ENCODE peak calls at places on chromosome 3, in six cellular contexts. F is sigmoid colon, C is right lobe of liver, E is uterus, Z is ovary, M is heart left ventricle. J is an unnamed sample.

GRCh38 chr3:101722394-101723173 is 1.8 kb upstream of the CEP97 start:
- DNase-seq in F (no peak), C (no peak), E (no peak), Z (no peak), M (no peak), J (no peak)

GRCh38 chr3:192825657-192826200 is 91.9 kb downstream of the MB21D2 start:
- DNase-seq in F (no peak), C (peak; percentile 32), E (no peak), Z (no peak), M (no peak), J (no peak)

GRCh38 chr3:18071833-18072232 is 329.4 kb upstream of the TBC1D5 start:
- DNase-seq in F (no peak), C (no peak), E (no peak), Z (no peak), M (no peak), J (no peak)

GRCh38 chr3:52887166-52887565 is 10.2 kb downstream of the STIMATE start:
- DNase-seq in F (no peak), C (no peak), E (no peak), Z (no peak), M (no peak), J (no peak)

GRCh38 chr3:59425942-59426341 is 376.1 kb upstream of the CFAP20DC start:
- DNase-seq in F (no peak), C (no peak), E (no peak), Z (no peak), M (no peak), J (no peak)

GRCh38 chr3:133460809-133461208 is 61.0 kb downstream of the BFSP2 start:
- DNase-seq in F (no peak), C (no peak), E (no peak), Z (no peak), M (no peak), J (no peak)

GRCh38 chr3:177234121-177234520 is 36.8 kb upstream of the TBL1XR1 start:
- DNase-seq in F (no peak), C (no peak), E (no peak), Z (no peak), M (no peak), J (no peak)

GRCh38 chr3:45034612-45035252 is 8.6 kb downstream of the CLEC3B start:
- DNase-seq in F (peak; percentile 82), C (peak; percentile 70), E (peak; percentile 35), Z (peak; percentile 34), M (peak; percentile 73), J (no peak)

GRCh38 chr3:133942761-133943535 is 47.3 kb upstream of the RAB6B start:
- DNase-seq in F (no peak), C (no peak), E (peak; percentile 3), Z (peak; percentile 6), M (no peak), J (no peak)

GRCh38 chr3:11555823-11556222 is 87.9 kb downstream of the VGLL4 start:
- DNase-seq in F (no peak), C (no peak), E (no peak), Z (no peak), M (no peak), J (no peak)

GRCh38 chr3:136518102-136518501 is 234.1 kb downstream of the STAG1 start:
- DNase-seq in F (no peak), C (no peak), E (no peak), Z (no peak), M (no peak), J (no peak)

GRCh38 chr3:58962040-58962651 is 87.7 kb downstream of the CFAP20DC start:
- DNase-seq in F (no peak), C (no peak), E (no peak), Z (no peak), M (no peak), J (no peak)

GRCh38 chr3:164486150-164486549 is 592.1 kb downstream of the SI start:
- DNase-seq in F (no peak), C (no peak), E (no peak), Z (no peak), M (no peak), J (no peak)

GRCh38 chr3:151171145-151171544 is 31.9 kb downstream of the GPR171 start:
- DNase-seq in F (peak; percentile 64), C (no peak), E (no peak), Z (no peak), M (peak; percentile 32), J (no peak)

GRCh38 chr3:71949403-71949802 is 164.5 kb upstream of the PROK2 start:
- DNase-seq in F (no peak), C (no peak), E (no peak), Z (no peak), M (no peak), J (no peak)

GRCh38 chr3:106119691-106120090 is 250.9 kb upstream of the CBLB start:
- DNase-seq in F (no peak), C (no peak), E (no peak), Z (no peak), M (no peak), J (no peak)

GRCh38 chr3:105526349-105527111 is 159.8 kb downstream of the ALCAM start:
- DNase-seq in F (no peak), C (no peak), E (no peak), Z (no peak), M (no peak), J (no peak)

GRCh38 chr3:4765212-4765611 is 214.0 kb upstream of the BHLHE40 start:
- DNase-seq in F (no peak), C (no peak), E (no peak), Z (no peak), M (no peak), J (no peak)

GRCh38 chr3:45486926-45487325 is 98.5 kb downstream of the LARS2 start:
- DNase-seq in F (no peak), C (no peak), E (no peak), Z (no peak), M (no peak), J (no peak)

GRCh38 chr3:31981206-31982181 is at the start of the genes OSBPL10 and ZNF860:
- DNase-seq in F (peak; percentile 96), C (peak; percentile 85), E (peak; percentile 96), Z (peak; percentile 93), M (peak; percentile 93), J (peak; percentile 88)

GRCh38 chr3:129829640-129830039 is 63.9 kb downstream of the TMCC1 start:
- DNase-seq in F (no peak), C (no peak), E (peak; percentile 42), Z (peak; percentile 62), M (no peak), J (peak; percentile 49)

GRCh38 chr3:52069891-52070290 is 13.5 kb upstream of the DUSP7 start:
- DNase-seq in F (no peak), C (no peak), E (no peak), Z (no peak), M (no peak), J (no peak)

GRCh38 chr3:186935133-186935532 is 4.8 kb downstream of the ST6GAL1 start:
- DNase-seq in F (no peak), C (no peak), E (no peak), Z (no peak), M (no peak), J (no peak)
- H3K4me1 ChIP-seq in F (peaks cover 19% of the 10 kb centered on the region), C (no peaks in the 10 kb centered on the region), E (no peaks in the 10 kb centered on the region), Z (peaks cover 4% of the 10 kb centered on the region), M (peaks cover 7% of the 10 kb centered on the region), J (peaks cover 8% of the 10 kb centered on the region)

DNA sequence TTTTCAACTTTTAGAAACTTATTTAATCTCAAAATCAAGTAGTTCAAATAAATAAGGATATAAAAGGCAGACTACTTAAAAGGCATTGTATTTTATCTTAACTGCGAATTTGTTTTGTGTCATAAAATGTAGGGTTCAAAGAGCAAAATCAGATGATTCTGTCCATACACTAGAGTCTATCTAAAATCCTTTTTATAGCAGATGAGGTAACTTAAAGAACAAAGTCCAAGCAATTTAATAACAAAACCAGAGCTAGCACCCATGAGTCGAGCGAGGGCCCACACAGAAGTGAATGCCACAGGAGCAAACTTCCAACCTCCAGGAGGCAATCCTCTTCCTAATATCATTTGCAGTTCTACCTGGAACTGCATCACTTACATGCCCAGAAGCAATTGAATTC is 35.5 kb upstream of the KBTBD8 start:
- DNase-seq in F (no peak), C (no peak), E (no peak), Z (no peak), M (no peak), J (no peak)
- H3K9me3 ChIP-seq in F (no peaks in the 10 kb centered on the region), C (no peaks in the 10 kb centered on the region), E (no peaks in the 10 kb centered on the region), Z (no peaks in the 10 kb centered on the region), M (no peaks in the 10 kb centered on the region), J (no peaks in the 10 kb centered on the region)

GRCh38 chr3:49132073-49132436 is 795 bp downstream of the LAMB2 start:
- DNase-seq in F (no peak), C (no peak), E (no peak), Z (no peak), M (no peak), J (no peak)

GRCh38 chr3:49133226-49133951 is 539 bp upstream of the LAMB2 start:
- DNase-seq in F (peak; percentile 95), C (peak; percentile 82), E (peak; percentile 88), Z (peak; percentile 88), M (peak; percentile 87), J (peak; percentile 83)

GRCh38 chr3:49131040-49131439 is 1.8 kb downstream of the LAMB2 start:
- DNase-seq in F (no peak), C (no peak), E (no peak), Z (no peak), M (no peak), J (no peak)

GRCh38 chr3:49131576-49131975 is 1.3 kb downstream of the LAMB2 start:
- DNase-seq in F (no peak), C (no peak), E (no peak), Z (no peak), M (no peak), J (no peak)

DNA sequence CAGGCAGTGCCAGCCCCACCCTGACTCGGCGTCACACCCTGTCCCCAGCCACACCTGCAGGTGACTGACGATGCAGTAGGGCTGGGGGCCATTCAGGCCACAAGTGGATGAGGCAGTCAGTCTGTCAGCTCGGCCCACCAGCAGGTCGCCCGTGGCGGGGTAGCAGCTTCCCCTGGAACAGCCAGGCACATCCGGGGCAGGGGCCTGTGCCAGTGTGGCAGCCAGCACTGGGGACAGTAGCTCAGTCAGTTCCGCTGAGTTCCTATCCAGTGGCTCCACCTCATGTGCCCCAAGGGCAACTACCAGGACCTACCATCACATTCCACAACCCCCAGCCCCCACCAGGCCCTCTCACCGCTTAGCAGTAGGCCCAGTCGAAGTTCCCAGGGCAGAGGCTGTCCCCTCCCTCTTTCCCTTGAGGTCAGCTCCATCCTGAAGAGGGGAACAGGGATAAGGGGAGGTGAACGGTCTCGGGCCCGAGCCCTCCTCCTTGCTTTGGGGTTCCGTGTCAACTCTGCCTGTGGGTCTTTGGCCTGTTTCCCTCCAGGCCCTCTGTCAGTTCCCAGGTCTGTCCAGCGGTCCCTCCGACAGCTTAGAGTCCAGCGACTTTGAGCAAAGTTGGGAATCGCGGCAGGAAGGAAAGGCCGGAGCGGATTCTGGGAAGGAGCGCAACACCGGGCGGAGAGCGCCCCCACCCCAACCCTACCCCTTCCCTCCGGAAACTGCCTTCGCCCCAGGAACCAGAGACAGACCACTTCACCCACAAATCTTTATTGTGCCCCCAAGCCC is at the start of gene LAMB2:
- DNase-seq in F (peak; percentile 89), C (peak; percentile 72), E (peak; percentile 80), Z (peak; percentile 83), M (peak; percentile 83), J (peak; percentile 76)
- TF ChIP-seq POLR2A in F (peak; percentile 27), C (peak; percentile 41), E (no peak), Z (peak; percentile 49), M (peak; percentile 59), J (peak; percentile 62)

DNA sequence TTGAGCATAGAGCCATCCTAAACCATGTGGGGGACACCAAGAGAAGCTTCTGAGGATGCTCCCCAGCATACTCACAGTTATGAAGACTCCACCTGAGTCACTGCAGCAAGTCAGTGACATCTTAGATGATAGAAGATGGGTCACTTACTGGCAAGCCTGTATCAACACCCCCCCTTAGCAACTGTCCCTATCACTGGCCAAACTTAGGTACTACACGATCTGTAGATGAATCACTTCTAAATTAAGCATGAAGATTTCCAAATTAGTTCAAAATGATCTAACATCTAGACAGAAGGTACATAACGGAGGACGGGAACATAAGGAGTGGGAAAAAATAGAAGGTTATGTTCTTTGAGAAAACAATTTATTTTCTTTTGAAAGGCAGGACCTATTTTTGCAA is 13.2 kb upstream of the LMCD1 start:
- DNase-seq in F (no peak), C (no peak), E (peak; percentile 57), Z (no peak), M (no peak), J (no peak)
- H3K4me1 ChIP-seq in F (peaks cover 12% of the 10 kb centered on the region), C (no peaks in the 10 kb centered on the region), E (peaks cover 11% of the 10 kb centered on the region), Z (peaks cover 1% of the 10 kb centered on the region), M (no peaks in the 10 kb centered on the region), J (no peaks in the 10 kb centered on the region)